ENCODE peak calls at places on chromosomes 12 and 14, in six cellular contexts. One of them, this sample, is unnamed.

GRCh38 chr14:99649219-99649618 is 4.3 kb downstream of the HHIPL1 start:
- DNase-seq in GM23338: no peak
- DNase-seq in Caco-2: no peak
- DNase-seq in CD4-positive, alpha-beta memory T cell: no peak
- DNase-seq in thoracic aorta: no peak
- DNase-seq in heart left ventricle: no peak
- DNase-seq in this sample: no peak

GRCh38 chr12:106044773-106045172 is 94.0 kb downstream of the NUAK1 start:
- DNase-seq in Caco-2: no peak
- DNase-seq in GM23338: no peak
- DNase-seq in thoracic aorta: no peak
- DNase-seq in CD4-positive, alpha-beta memory T cell: no peak
- DNase-seq in heart left ventricle: no peak
- DNase-seq in this sample: no peak

GRCh38 chr12:117563007-117563406 is 201.6 kb upstream of the NOS1 start:
- DNase-seq in CD4-positive, alpha-beta memory T cell: no peak
- DNase-seq in Caco-2: no peak
- DNase-seq in thoracic aorta: no peak
- DNase-seq in heart left ventricle: no peak
- DNase-seq in GM23338: peak; percentile 30
- DNase-seq in this sample: no peak

GRCh38 chr14:71725802-71726638 is 206.2 kb upstream of the RGS6 start:
- DNase-seq in thoracic aorta: no peak
- DNase-seq in Caco-2: no peak
- DNase-seq in GM23338: no peak
- DNase-seq in heart left ventricle: no peak
- DNase-seq in CD4-positive, alpha-beta memory T cell: no peak
- DNase-seq in this sample: no peak

GRCh38 chr14:64951724-64952123 is 9.2 kb upstream of the GPX2 start:
- DNase-seq in CD4-positive, alpha-beta memory T cell: no peak
- DNase-seq in GM23338: no peak
- DNase-seq in Caco-2: no peak
- DNase-seq in heart left ventricle: no peak
- DNase-seq in thoracic aorta: no peak
- DNase-seq in this sample: no peak

GRCh38 chr14:67943947-67944346 is 124.4 kb downstream of the RAD51B start:
- DNase-seq in Caco-2: peak; percentile 74
- DNase-seq in heart left ventricle: no peak
- DNase-seq in CD4-positive, alpha-beta memory T cell: peak; percentile 53
- DNase-seq in GM23338: peak; percentile 95
- DNase-seq in thoracic aorta: peak; percentile 54
- DNase-seq in this sample: peak; percentile 18

GRCh38 chr14:98964171-98964570 is 307.8 kb downstream of the BCL11B start:
- DNase-seq in GM23338: no peak
- DNase-seq in thoracic aorta: no peak
- DNase-seq in heart left ventricle: no peak
- DNase-seq in CD4-positive, alpha-beta memory T cell: no peak
- DNase-seq in Caco-2: no peak
- DNase-seq in this sample: no peak

GRCh38 chr12:82994117-82994516 is 307.4 kb downstream of the TMTC2 start:
- DNase-seq in Caco-2: no peak
- DNase-seq in heart left ventricle: no peak
- DNase-seq in CD4-positive, alpha-beta memory T cell: no peak
- DNase-seq in GM23338: no peak
- DNase-seq in thoracic aorta: no peak
- DNase-seq in this sample: no peak

GRCh38 chr14:59254146-59254910 is 65.9 kb downstream of the DAAM1 start:
- DNase-seq in heart left ventricle: peak; percentile 70
- DNase-seq in GM23338: no peak
- DNase-seq in Caco-2: no peak
- DNase-seq in CD4-positive, alpha-beta memory T cell: no peak
- DNase-seq in thoracic aorta: no peak
- DNase-seq in this sample: peak; percentile 74

GRCh38 chr14:40581264-40581663 is 1025.4 kb upstream of the LRFN5 start:
- DNase-seq in thoracic aorta: no peak
- DNase-seq in GM23338: no peak
- DNase-seq in Caco-2: no peak
- DNase-seq in heart left ventricle: no peak
- DNase-seq in CD4-positive, alpha-beta memory T cell: no peak
- DNase-seq in this sample: no peak

GRCh38 chr12:16385779-16386646 is 38.6 kb downstream of the MGST1 start:
- DNase-seq in Caco-2: peak; percentile 78
- DNase-seq in GM23338: peak; percentile 65
- DNase-seq in thoracic aorta: no peak
- DNase-seq in CD4-positive, alpha-beta memory T cell: no peak
- DNase-seq in heart left ventricle: no peak
- DNase-seq in this sample: no peak

GRCh38 chr12:2384533-2385328 is 331.9 kb downstream of the CACNA1C start:
- DNase-seq in GM23338: no peak
- DNase-seq in CD4-positive, alpha-beta memory T cell: no peak
- DNase-seq in thoracic aorta: no peak
- DNase-seq in Caco-2: no peak
- DNase-seq in heart left ventricle: no peak
- DNase-seq in this sample: no peak

GRCh38 chr12:18955594-18955993 is 173.9 kb upstream of the PLEKHA5 start:
- DNase-seq in CD4-positive, alpha-beta memory T cell: no peak
- DNase-seq in heart left ventricle: no peak
- DNase-seq in GM23338: no peak
- DNase-seq in thoracic aorta: no peak
- DNase-seq in Caco-2: no peak
- DNase-seq in this sample: no peak

GRCh38 chr12:49131051-49131972 is at the start of gene TUBA1B:
- DNase-seq in thoracic aorta: peak; percentile 72
- DNase-seq in heart left ventricle: peak; percentile 97
- DNase-seq in CD4-positive, alpha-beta memory T cell: peak; percentile 91
- DNase-seq in Caco-2: peak; percentile 97
- DNase-seq in GM23338: peak; percentile 94
- DNase-seq in this sample: peak; percentile 94

GRCh38 chr12:95802482-95803264 is 12.1 kb upstream of the NTN4 start:
- DNase-seq in CD4-positive, alpha-beta memory T cell: no peak
- DNase-seq in GM23338: no peak
- DNase-seq in Caco-2: peak; percentile 78
- DNase-seq in thoracic aorta: no peak
- DNase-seq in heart left ventricle: no peak
- DNase-seq in this sample: no peak

GRCh38 chr12:54355104-54355815 is 9.0 kb downstream of the GPR84 start:
- DNase-seq in GM23338: peak; percentile 78
- DNase-seq in thoracic aorta: no peak
- DNase-seq in Caco-2: no peak
- DNase-seq in heart left ventricle: no peak
- DNase-seq in CD4-positive, alpha-beta memory T cell: no peak
- DNase-seq in this sample: no peak

GRCh38 chr12:112091563-112091962 is 17.0 kb downstream of the NAA25 start:
- DNase-seq in heart left ventricle: no peak
- DNase-seq in GM23338: no peak
- DNase-seq in thoracic aorta: no peak
- DNase-seq in Caco-2: no peak
- DNase-seq in CD4-positive, alpha-beta memory T cell: no peak
- DNase-seq in this sample: no peak

GRCh38 chr14:95496111-95496681 is 20.3 kb downstream of the SYNE3 start:
- DNase-seq in CD4-positive, alpha-beta memory T cell: no peak
- DNase-seq in Caco-2: no peak
- DNase-seq in GM23338: no peak
- DNase-seq in heart left ventricle: no peak
- DNase-seq in thoracic aorta: no peak
- DNase-seq in this sample: no peak

GRCh38 chr12:47206450-47206830 is 126.7 kb upstream of the AMIGO2 start:
- DNase-seq in Caco-2: no peak
- DNase-seq in heart left ventricle: no peak
- DNase-seq in thoracic aorta: no peak
- DNase-seq in GM23338: no peak
- DNase-seq in CD4-positive, alpha-beta memory T cell: no peak
- DNase-seq in this sample: no peak

GRCh38 chr14:35155962-35156361 is 33.6 kb downstream of the PRORP start:
- DNase-seq in Caco-2: no peak
- DNase-seq in thoracic aorta: no peak
- DNase-seq in CD4-positive, alpha-beta memory T cell: no peak
- DNase-seq in GM23338: peak; percentile 2
- DNase-seq in heart left ventricle: no peak
- DNase-seq in this sample: no peak

GRCh38 chr12:97151481-97151880 is 244.4 kb downstream of the NEDD1 start:
- DNase-seq in thoracic aorta: no peak
- DNase-seq in Caco-2: no peak
- DNase-seq in heart left ventricle: no peak
- DNase-seq in CD4-positive, alpha-beta memory T cell: no peak
- DNase-seq in GM23338: no peak
- DNase-seq in this sample: no peak

GRCh38 chr12:2834581-2835491 is at the start of gene NRIP2:
- DNase-seq in GM23338: peak; percentile 63
- DNase-seq in Caco-2: no peak
- DNase-seq in heart left ventricle: peak; percentile 54
- DNase-seq in thoracic aorta: no peak
- DNase-seq in CD4-positive, alpha-beta memory T cell: no peak
- DNase-seq in this sample: no peak

GRCh38 chr14:90785876-90786450 is 30.3 kb downstream of the TTC7B start:
- DNase-seq in thoracic aorta: no peak
- DNase-seq in GM23338: no peak
- DNase-seq in Caco-2: no peak
- DNase-seq in CD4-positive, alpha-beta memory T cell: no peak
- DNase-seq in heart left ventricle: no peak
- DNase-seq in this sample: no peak

GRCh38 chr12:79938843-79939242 is 3.9 kb upstream of the PPP1R12A start:
- DNase-seq in Caco-2: no peak
- DNase-seq in CD4-positive, alpha-beta memory T cell: no peak
- DNase-seq in thoracic aorta: no peak
- DNase-seq in heart left ventricle: no peak
- DNase-seq in GM23338: no peak
- DNase-seq in this sample: no peak

GRCh38 chr12:119089668-119090013 is 89.1 kb upstream of the HSPB8 start:
- DNase-seq in heart left ventricle: no peak
- DNase-seq in thoracic aorta: no peak
- DNase-seq in GM23338: no peak
- DNase-seq in Caco-2: no peak
- DNase-seq in CD4-positive, alpha-beta memory T cell: no peak
- DNase-seq in this sample: no peak

DNA sequence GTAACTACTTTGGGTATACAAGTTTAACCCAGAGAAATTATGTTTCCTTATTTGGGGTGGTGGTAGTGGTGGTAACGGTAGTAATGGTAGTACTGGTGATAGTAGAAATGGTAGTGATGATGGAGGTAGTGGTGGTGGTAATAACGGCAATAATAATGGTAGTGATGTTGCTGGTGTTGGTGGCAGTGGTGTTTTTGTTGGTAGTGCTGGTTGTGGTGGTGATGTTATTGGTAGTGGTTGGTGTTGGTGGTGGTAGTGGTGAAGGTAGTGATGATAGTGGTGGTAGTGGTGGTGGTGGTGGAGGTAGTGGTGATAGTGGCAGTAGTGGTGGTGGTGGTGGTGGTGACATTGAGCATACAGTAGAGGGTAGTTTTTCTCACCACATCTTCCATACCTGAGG is 95.6 kb downstream of the TMEM30B start:
- DNase-seq in heart left ventricle: no peak
- DNase-seq in Caco-2: no peak
- DNase-seq in GM23338: no peak
- DNase-seq in thoracic aorta: no peak
- DNase-seq in CD4-positive, alpha-beta memory T cell: no peak
- DNase-seq in this sample: no peak
- H3K4me1 ChIP-seq in heart left ventricle: peaks cover 6% of the 10 kb centered on the region
- H3K4me1 ChIP-seq in Caco-2: no peaks in the 10 kb centered on the region
- H3K4me1 ChIP-seq in GM23338: peaks cover 24% of the 10 kb centered on the region
- H3K4me1 ChIP-seq in thoracic aorta: peaks cover 51% of the 10 kb centered on the region
- H3K4me1 ChIP-seq in CD4-positive, alpha-beta memory T cell: peaks cover 6% of the 10 kb centered on the region
- H3K4me1 ChIP-seq in this sample: peaks cover 8% of the 10 kb centered on the region

DNA sequence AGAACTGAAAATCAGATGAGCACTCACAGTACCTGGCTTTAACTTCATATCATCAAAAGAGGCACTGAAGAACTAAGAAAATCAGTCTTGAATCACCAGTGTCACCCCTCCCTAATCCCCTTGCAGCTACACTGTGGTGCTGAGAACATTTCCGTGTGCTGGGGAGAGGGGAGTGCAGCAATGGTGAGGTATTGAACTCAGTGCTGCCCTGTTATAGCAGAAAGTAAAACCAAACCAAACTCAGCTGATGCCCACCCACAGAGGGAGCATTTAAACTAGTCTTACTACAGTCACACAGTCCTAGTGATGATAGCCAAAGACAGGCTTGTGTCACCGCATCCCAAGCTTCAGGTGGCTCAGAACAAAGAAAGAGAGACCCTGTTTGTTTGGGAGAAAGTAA is 122.1 kb downstream of the CPNE8 start:
- DNase-seq in thoracic aorta: no peak
- DNase-seq in GM23338: no peak
- DNase-seq in CD4-positive, alpha-beta memory T cell: no peak
- DNase-seq in heart left ventricle: no peak
- DNase-seq in Caco-2: no peak
- DNase-seq in this sample: no peak
- H3K4me1 ChIP-seq in thoracic aorta: no peaks in the 10 kb centered on the region
- H3K4me1 ChIP-seq in GM23338: no peaks in the 10 kb centered on the region
- H3K4me1 ChIP-seq in CD4-positive, alpha-beta memory T cell: no peaks in the 10 kb centered on the region
- H3K4me1 ChIP-seq in heart left ventricle: no peaks in the 10 kb centered on the region
- H3K4me1 ChIP-seq in Caco-2: no peaks in the 10 kb centered on the region
- H3K4me1 ChIP-seq in this sample: no peaks in the 10 kb centered on the region

DNA sequence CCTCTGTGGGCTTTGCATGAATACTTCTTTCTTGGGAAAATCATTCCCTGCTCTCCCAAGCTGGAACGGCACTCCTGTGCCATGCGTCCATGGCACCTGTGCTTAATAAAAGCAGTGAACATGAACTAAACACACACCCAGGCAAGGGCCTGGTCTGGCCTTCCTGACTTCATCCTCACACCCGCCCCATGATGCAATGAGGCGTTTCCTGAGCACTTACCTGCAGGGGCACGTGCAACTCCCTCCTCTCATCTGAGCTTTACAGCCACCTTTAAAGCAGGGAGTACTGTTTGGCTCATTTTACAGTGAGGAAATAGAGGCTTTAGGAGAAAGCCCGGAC is 219.7 kb downstream of the SLC41A2 start:
- DNase-seq in thoracic aorta: no peak
- DNase-seq in GM23338: no peak
- DNase-seq in CD4-positive, alpha-beta memory T cell: no peak
- DNase-seq in Caco-2: no peak
- DNase-seq in heart left ventricle: no peak
- DNase-seq in this sample: no peak
- H3K4me1 ChIP-seq in thoracic aorta: peaks cover 87% of the 10 kb centered on the region
- H3K4me1 ChIP-seq in GM23338: peaks cover 14% of the 10 kb centered on the region
- H3K4me1 ChIP-seq in CD4-positive, alpha-beta memory T cell: peaks cover 79% of the 10 kb centered on the region
- H3K4me1 ChIP-seq in Caco-2: no peaks in the 10 kb centered on the region
- H3K4me1 ChIP-seq in heart left ventricle: peaks cover 31% of the 10 kb centered on the region
- H3K4me1 ChIP-seq in this sample: peaks cover 13% of the 10 kb centered on the region

DNA sequence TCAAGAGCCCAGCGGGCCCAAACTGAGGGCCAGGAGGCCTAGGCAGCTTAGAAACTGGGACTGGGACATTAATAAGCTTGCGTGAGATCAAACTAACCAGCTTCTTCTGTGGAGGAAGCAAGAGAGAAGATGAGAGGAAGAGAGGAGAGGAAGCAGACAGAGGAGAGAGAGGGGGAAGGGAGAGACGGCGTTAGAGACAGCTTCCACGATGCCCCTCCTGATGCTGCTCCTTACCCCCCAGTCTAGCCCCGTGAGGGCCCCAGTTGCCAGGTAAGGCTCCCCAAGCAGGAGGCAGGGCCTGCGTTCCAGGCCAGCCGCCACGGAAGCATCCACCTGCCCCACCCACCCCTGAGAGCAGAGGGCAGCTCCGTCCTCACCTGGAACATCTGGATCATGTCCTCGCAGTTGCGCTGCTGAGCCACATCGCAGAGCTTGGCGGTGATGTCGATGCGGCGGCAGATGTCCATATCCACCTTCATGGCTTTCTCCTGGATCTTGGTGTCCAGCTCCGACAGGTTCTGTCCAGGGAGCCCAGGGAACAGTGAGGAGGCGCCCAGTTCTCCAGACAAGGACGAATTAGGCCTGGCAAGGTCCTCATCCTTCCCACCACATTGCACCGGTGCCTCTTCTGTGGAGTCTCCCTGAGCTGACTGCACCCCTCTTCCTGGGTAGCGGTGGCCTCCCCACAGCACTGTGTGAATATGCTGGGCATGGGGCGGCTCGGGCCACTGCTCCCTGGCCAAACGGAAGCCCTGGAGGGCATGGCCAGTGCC is 6.3 kb downstream of the IFFO1 start:
- DNase-seq in CD4-positive, alpha-beta memory T cell: no peak
- DNase-seq in Caco-2: no peak
- DNase-seq in GM23338: no peak
- DNase-seq in thoracic aorta: no peak
- DNase-seq in heart left ventricle: peak; percentile 58
- DNase-seq in this sample: no peak
- H3K4me1 ChIP-seq in CD4-positive, alpha-beta memory T cell: peaks cover 31% of the 10 kb centered on the region
- H3K4me1 ChIP-seq in Caco-2: peaks cover 20% of the 10 kb centered on the region
- H3K4me1 ChIP-seq in GM23338: peaks cover 6% of the 10 kb centered on the region
- H3K4me1 ChIP-seq in thoracic aorta: peaks cover 69% of the 10 kb centered on the region
- H3K4me1 ChIP-seq in heart left ventricle: peaks cover 71% of the 10 kb centered on the region
- H3K4me1 ChIP-seq in this sample: peaks cover 81% of the 10 kb centered on the region

This sample was measured in left ventricle myocardium inferior.